ENCODE peak calls at places on chromosome 3, in eight cellular contexts. J is K562, X is GM12878, K is HCT116, O is H1, Z is endothelial cell of umbilical vein, I is SK-N-SH, V is HepG2. R is an unnamed sample.

GRCh38 chr3:123449092-123449985 is 449 bp upstream of the ADCY5 start:
- DNase-seq in J (no peak), X (no peak), K (no peak), O (no peak), Z (peak), I (peak), V (no peak), R (no peak)

GRCh38 chr3:73513260-73513659 is 111.5 kb downstream of the PDZRN3 start:
- DNase-seq in J (no peak), X (no peak), K (no peak), O (no peak), Z (no peak), I (no peak), V (peak), R (no peak)

GRCh38 chr3:5014431-5014830 is 35.2 kb downstream of the BHLHE40 start:
- DNase-seq in J (no peak), X (no peak), K (no peak), O (no peak), Z (no peak), I (no peak), V (no peak), R (no peak)

GRCh38 chr3:33385423-33385822 is 54.8 kb downstream of the UBP1 start:
- DNase-seq in J (peak), X (no peak), K (no peak), O (no peak), Z (no peak), I (no peak), V (no peak), R (no peak)

GRCh38 chr3:194685723-194686413 is at the start of gene FAM43A:
- DNase-seq in J (peak), X (no peak), K (peak), O (peak), Z (peak), I (peak), V (peak), R (no peak)

GRCh38 chr3:33221241-33221640 is 2.6 kb upstream of the SUSD5 start:
- DNase-seq in J (no peak), X (no peak), K (no peak), O (no peak), Z (no peak), I (no peak), V (no peak), R (no peak)

GRCh38 chr3:40309925-40310635 is 573 bp downstream of the EIF1B start:
- DNase-seq in J (peak), X (no peak), K (no peak), O (no peak), Z (peak), I (peak), V (peak), R (no peak)

GRCh38 chr3:14135581-14135980 is 10.7 kb downstream of the TMEM43 start:
- DNase-seq in J (no peak), X (no peak), K (no peak), O (no peak), Z (no peak), I (no peak), V (no peak), R (no peak)

GRCh38 chr3:126351771-126352475 is 5.3 kb downstream of the KLF15 start:
- DNase-seq in J (no peak), X (no peak), K (no peak), O (no peak), Z (no peak), I (no peak), V (no peak), R (no peak)

GRCh38 chr3:9793161-9793781 is 389 bp downstream of the ARPC4 start:
- DNase-seq in J (peak), X (no peak), K (no peak), O (no peak), Z (peak), I (peak), V (peak), R (no peak)

GRCh38 chr3:159480046-159480445 is 508.6 kb upstream of the IL12A start:
- DNase-seq in J (no peak), X (no peak), K (no peak), O (no peak), Z (no peak), I (no peak), V (no peak), R (no peak)

GRCh38 chr3:112514527-112515128 is 15.4 kb upstream of the BTLA start:
- DNase-seq in J (no peak), X (peak), K (no peak), O (no peak), Z (no peak), I (no peak), V (no peak), R (no peak)

DNA sequence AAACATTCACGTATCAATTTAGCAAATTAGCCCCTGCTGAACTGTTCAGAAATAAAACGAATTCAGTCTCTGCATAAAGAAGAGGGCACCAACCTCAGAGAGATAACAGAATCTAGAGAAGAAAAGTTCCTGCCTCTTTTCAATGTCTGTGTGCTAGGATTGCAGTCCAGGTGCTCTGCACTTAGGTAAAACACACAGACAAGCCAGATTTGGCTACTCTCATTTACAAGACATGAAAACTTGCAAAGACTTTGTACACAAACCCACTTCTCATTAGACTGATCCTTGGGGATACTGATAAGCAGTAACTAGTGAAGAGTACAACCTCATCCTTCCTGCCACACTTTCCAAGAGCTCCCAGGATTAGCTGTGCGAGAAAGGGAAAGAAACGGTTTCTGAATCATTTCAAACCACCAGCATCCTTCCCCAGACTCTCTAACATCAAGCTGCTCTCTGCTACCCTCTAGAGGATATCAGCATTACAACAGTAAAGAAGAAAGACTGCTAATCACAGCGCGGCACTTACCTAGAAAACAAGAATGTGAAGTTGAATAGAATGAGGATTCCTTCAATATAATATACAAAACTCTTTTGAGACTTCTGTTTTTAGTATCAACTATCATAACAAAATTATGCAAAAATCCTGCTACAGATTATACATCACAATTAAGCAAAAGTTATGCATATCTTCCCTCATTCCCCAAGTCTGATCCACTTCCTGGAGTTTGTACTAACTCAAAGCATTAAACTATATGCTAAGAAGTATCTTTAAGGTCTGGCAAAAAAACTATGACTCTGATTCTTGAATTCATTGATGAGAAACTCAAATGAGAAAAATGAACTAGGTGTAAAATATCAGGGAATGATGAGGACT is 306.4 kb downstream of the MAGI1 start:
- DNase-seq in J (peak), X (peak), K (peak), O (no peak), Z (peak), I (peak), V (peak), R (no peak)
- H3K9ac ChIP-seq in J (no peak), X (no peak), K (no peak), O (no peak), Z (no peak), I (no peak), V (no peak), R (no peak)

GRCh38 chr3:127550758-127551157 is 39.8 kb downstream of the TPRA1 start:
- DNase-seq in J (no peak), X (no peak), K (no peak), O (no peak), Z (no peak), I (no peak), V (no peak), R (no peak)
- TF ChIP-seq POLR2AphosphoS5 in J (no peak), X (no peak), K (no peak), O (no peak), Z (no peak), I (no peak), V (no peak), R (no peak)

GRCh38 chr3:12288466-12289129 is at the start of gene PPARG:
- DNase-seq in J (no peak), X (no peak), K (peak), O (no peak), Z (no peak), I (peak), V (peak), R (no peak)

GRCh38 chr3:12287727-12288465 is 974 bp upstream of the PPARG start:
- DNase-seq in J (no peak), X (no peak), K (no peak), O (no peak), Z (no peak), I (peak), V (no peak), R (no peak)

GRCh38 chr3:12285003-12285555 is 3.8 kb upstream of the PPARG start:
- DNase-seq in J (no peak), X (no peak), K (no peak), O (no peak), Z (no peak), I (no peak), V (no peak), R (no peak)

GRCh38 chr3:12286504-12286903 is 2.4 kb upstream of the PPARG start:
- DNase-seq in J (no peak), X (no peak), K (no peak), O (no peak), Z (no peak), I (no peak), V (no peak), R (no peak)

DNA sequence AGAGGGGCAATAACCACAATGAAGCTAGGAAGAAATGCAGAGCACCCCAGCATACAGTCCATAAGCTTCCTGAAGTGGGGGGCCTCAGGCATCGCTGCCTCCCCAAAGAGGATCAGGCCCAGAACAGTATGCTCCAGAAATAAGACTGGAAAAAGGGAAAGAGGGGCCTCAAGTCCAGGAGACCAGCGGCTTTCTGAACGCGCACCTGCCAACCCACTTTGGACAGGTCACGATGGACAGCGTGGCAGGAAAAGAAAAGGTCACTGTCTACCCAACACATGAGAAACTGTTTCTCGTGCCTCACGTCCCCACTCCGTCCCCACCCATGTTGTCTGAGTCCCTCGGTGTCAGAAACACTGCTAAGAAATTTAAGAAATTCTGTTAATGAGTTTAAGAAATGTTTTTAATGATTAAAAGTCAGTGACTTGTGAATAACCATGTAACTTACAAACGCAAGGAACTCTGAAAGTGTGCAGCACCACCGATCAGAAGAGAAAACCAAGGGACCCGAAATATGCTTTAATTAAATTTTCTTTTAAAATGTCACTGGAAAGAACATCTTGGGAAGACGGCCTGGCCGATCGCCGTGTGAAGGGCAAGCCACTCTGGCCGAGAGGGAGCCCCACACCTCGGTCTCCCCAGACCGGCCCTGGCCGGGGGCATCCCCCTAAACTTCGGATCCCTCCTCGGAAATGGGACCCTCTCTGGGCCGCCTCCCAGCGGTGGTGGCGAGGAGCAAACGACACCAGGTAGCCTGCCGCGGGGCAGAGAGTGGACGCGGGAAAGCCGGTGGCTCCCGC is 1.7 kb upstream of the PPARG start:
- DNase-seq in J (no peak), X (no peak), K (no peak), O (no peak), Z (no peak), I (peak), V (no peak), R (no peak)
- H3K9ac ChIP-seq in J (no peak), X (no peak), K (peak), O (no peak), Z (no peak), I (no peak), V (peak), R (no peak)

DNA sequence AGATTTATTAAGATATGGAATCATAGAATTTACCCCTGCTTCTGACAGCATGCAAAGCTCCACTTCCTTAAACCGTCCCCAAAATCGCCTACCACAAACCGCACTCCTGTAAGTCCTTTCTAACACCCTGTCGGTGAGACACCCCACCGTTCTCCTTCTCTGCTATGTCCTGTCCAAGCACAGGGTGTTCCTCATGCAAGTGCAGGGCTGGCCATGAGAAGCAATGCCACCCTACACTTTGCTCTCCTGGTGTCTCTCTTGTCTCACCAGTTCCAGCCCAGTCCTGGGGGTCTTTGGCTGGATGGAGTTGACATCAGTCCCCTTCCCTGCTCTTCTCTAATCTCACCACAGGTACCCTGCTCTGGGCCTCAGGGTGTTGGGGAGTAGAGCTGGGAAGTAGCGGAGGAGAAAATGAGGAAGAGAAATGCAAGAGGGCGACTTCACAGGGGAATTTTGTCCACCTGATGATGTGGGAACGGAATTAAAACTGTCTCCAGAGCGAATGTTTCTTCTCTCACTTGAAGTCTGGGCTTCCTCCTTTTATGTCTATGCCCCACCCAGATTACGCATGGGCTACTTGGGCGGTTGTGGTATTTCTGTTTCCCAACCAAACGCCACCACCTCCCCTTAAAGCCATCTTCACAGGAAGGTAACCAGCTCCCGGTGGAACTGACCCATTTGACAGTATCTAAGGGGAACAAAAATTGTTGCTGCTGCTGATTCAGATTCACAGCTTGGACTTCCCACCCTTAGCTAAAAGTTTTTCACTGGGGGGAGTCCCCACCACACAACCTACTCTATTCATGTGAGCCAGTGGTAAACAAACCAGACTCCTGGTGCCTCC is 49.9 kb downstream of the CASR start:
- DNase-seq in J (no peak), X (peak), K (no peak), O (no peak), Z (no peak), I (no peak), V (no peak), R (no peak)
- TF ChIP-seq POLR2AphosphoS5 in J (no peak), X (peak), K (no peak), O (no peak), Z (no peak), I (no peak), V (no peak), R (no peak)

GRCh38 chr3:153397806-153398205 is 235.8 kb downstream of the RAP2B start:
- DNase-seq in J (no peak), X (no peak), K (no peak), O (no peak), Z (no peak), I (no peak), V (no peak), R (no peak)
- H3K9ac ChIP-seq in J (no peak), X (no peak), K (no peak), O (no peak), Z (no peak), I (no peak), V (no peak), R (no peak)

GRCh38 chr3:160801386-160802118 is 45.5 kb downstream of the PPM1L start:
- DNase-seq in J (no peak), X (no peak), K (no peak), O (no peak), Z (no peak), I (no peak), V (no peak), R (no peak)
- TF ChIP-seq POLR2AphosphoS5 in J (no peak), X (no peak), K (no peak), O (no peak), Z (no peak), I (no peak), V (no peak), R (no peak)

DNA sequence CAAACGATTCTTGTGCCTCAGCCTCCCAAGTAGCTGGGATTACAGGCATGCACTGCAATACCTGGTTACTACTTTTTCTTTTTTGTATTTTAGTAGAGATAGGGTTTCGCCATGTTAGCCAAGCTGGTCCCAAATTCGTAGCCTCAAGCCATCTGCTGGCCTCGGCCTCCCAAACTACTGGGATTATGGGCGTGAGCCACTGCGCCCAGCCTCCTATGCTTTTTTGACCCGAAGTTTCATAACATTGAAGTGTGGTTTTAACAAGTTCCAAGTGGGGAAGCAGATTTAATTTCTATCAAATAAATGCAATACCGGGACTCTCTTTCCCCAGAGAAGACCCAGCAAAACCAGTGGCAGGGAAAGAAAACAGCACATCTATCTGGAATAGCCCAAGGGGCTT is 13.7 kb downstream of the SH3BP5 start:
- DNase-seq in J (no peak), X (no peak), K (no peak), O (no peak), Z (no peak), I (no peak), V (no peak), R (no peak)
- H3K9ac ChIP-seq in J (no peak), X (no peak), K (no peak), O (no peak), Z (no peak), I (no peak), V (no peak), R (no peak)

DNA sequence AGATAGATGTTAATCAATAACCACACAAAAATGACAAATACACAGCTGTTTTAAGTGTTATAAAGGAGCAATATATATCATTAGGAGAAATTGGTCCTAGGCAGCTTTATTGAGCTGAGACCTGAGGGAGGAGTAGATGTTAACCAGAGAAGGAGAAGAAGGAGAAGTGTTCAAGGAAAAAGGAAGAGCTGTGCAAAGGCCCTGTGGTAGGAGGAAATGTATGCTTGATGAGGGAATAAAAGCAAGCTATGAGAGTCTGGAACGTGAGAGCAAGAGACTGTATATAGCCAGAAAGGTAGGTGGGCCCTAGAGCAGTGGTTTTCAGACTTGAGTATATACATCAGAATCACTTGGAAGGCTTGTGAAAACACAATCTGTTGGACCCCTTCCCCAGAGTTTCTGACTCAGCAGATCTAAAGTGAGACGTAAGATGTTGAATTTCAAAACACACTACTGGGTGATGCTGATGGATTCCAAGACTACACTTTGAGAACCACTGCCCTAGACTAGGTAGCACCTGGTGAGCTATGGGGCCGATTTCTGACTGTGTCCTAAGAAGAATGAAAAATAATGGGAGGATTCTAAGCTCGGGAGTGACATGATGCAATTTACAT is 342.3 kb upstream of the ADAMTS9 start:
- DNase-seq in J (no peak), X (no peak), K (no peak), O (no peak), Z (no peak), I (no peak), V (no peak), R (no peak)
- TF ChIP-seq POLR2AphosphoS5 in J (no peak), X (no peak), K (no peak), O (no peak), Z (no peak), I (no peak), V (no peak), R (no peak)

R was measured in SK-N-MC.